ENCODE peak calls at places on chromosomes 11 and 22, in eight cellular contexts. M, F, L, E, J, S, I and R are unnamed samples.

GRCh38 chr11:16605971-16606783 is 132.3 kb upstream of the C11orf58 start:
- DNase-seq in M (peak), F (peak), L (peak), E (peak), J (peak), S (peak), I (peak), R (peak)

GRCh38 chr11:34449013-34449412 is 10.3 kb downstream of the CAT start:
- DNase-seq in M (no peak), F (peak), L (no peak), E (no peak), J (no peak), S (peak), I (no peak), R (no peak)

GRCh38 chr11:57240757-57241156 is 3.7 kb upstream of the APLNR start:
- DNase-seq in M (no peak), F (no peak), L (no peak), E (no peak), J (no peak), S (no peak), I (no peak), R (no peak)

GRCh38 chr11:11450744-11451362 is 97.8 kb upstream of the CSNK2A3 start:
- DNase-seq in M (no peak), F (peak), L (no peak), E (no peak), J (no peak), S (no peak), I (peak), R (no peak)

GRCh38 chr11:63915961-63916836 is 765 bp downstream of the RCOR2 start:
- DNase-seq in M (peak), F (no peak), L (peak), E (peak), J (peak), S (peak), I (peak), R (peak)

GRCh38 chr11:67666303-67666645 is 8.1 kb downstream of the ALDH3B2 start:
- DNase-seq in M (no peak), F (no peak), L (no peak), E (no peak), J (no peak), S (no peak), I (no peak), R (no peak)

GRCh38 chr22:22752556-22753477 is 108.4 kb downstream of the GGTLC2 start:
- DNase-seq in M (no peak), F (peak), L (no peak), E (no peak), J (no peak), S (no peak), I (peak), R (no peak)

GRCh38 chr11:33476945-33477584 is 219.9 kb downstream of the HIPK3 start:
- DNase-seq in M (no peak), F (peak), L (no peak), E (no peak), J (no peak), S (no peak), I (no peak), R (no peak)

GRCh38 chr11:14768789-14769188 is 123.2 kb downstream of the CYP2R1 start:
- DNase-seq in M (no peak), F (no peak), L (no peak), E (no peak), J (no peak), S (no peak), I (no peak), R (no peak)

GRCh38 chr22:47344414-47344813 is 582.0 kb downstream of the TBC1D22A start:
- DNase-seq in M (no peak), F (no peak), L (no peak), E (no peak), J (no peak), S (no peak), I (no peak), R (no peak)

GRCh38 chr11:6755303-6755952 is 16.3 kb downstream of the OR2AG2 start:
- DNase-seq in M (no peak), F (peak), L (no peak), E (no peak), J (no peak), S (peak), I (peak), R (peak)

GRCh38 chr22:23774922-23775436 is 2.3 kb downstream of the MMP11 start:
- DNase-seq in M (no peak), F (no peak), L (no peak), E (no peak), J (no peak), S (no peak), I (peak), R (no peak)

GRCh38 chr11:3849297-3849874 is 6.1 kb upstream of the STIM1 start:
- DNase-seq in M (no peak), F (peak), L (no peak), E (no peak), J (peak), S (no peak), I (peak), R (peak)

GRCh38 chr11:64415286-64415685 is 56.3 kb downstream of the RPS6KA4 start:
- DNase-seq in M (no peak), F (no peak), L (no peak), E (no peak), J (no peak), S (no peak), I (no peak), R (no peak)

GRCh38 chr22:26835929-26836528 is 178.6 kb downstream of the MIAT start:
- DNase-seq in M (no peak), F (peak), L (peak), E (peak), J (peak), S (peak), I (peak), R (peak)

GRCh38 chr11:36750349-36750748 is 152.3 kb upstream of the RAG2 start:
- DNase-seq in M (no peak), F (no peak), L (no peak), E (no peak), J (no peak), S (no peak), I (no peak), R (no peak)

GRCh38 chr11:36743039-36743438 is 145.0 kb upstream of the RAG2 start:
- DNase-seq in M (no peak), F (no peak), L (no peak), E (no peak), J (no peak), S (peak), I (no peak), R (no peak)

GRCh38 chr11:36744375-36745168 is 146.5 kb upstream of the RAG2 start:
- DNase-seq in M (peak), F (peak), L (peak), E (peak), J (peak), S (peak), I (peak), R (peak)

GRCh38 chr11:36748856-36749255 is 150.8 kb upstream of the RAG2 start:
- DNase-seq in M (no peak), F (no peak), L (no peak), E (no peak), J (no peak), S (no peak), I (no peak), R (no peak)

GRCh38 chr11:36746886-36747710 is 149.1 kb upstream of the RAG2 start:
- DNase-seq in M (peak), F (peak), L (peak), E (peak), J (peak), S (peak), I (peak), R (peak)
- TF ChIP-seq CTCF in M (peak), F (peak), L (peak), E (peak), J (peak), S (peak), I (peak), R (peak)

GRCh38 chr22:37492428-37493344 is 6.5 kb upstream of the MFNG start:
- DNase-seq in M (no peak), F (peak), L (peak), E (no peak), J (peak), S (peak), I (peak), R (peak)
- TF ChIP-seq CTCF in M (peak), F (peak), L (no peak), E (no peak), J (peak), S (peak), I (peak), R (peak)

GRCh38 chr11:115528217-115528616 is 24.0 kb upstream of the CADM1 start:
- DNase-seq in M (no peak), F (no peak), L (no peak), E (no peak), J (no peak), S (no peak), I (no peak), R (no peak)
- TF ChIP-seq CTCF in M (peak), F (no peak), L (no peak), E (no peak), J (no peak), S (no peak), I (no peak), R (no peak)

GRCh38 chr11:117822031-117822521 is 2.5 kb downstream of the FXYD2 start:
- DNase-seq in M (peak), F (no peak), L (peak), E (peak), J (peak), S (no peak), I (no peak), R (peak)
- TF ChIP-seq CTCF in M (peak), F (peak), L (peak), E (no peak), J (peak), S (peak), I (peak), R (peak)

DNA sequence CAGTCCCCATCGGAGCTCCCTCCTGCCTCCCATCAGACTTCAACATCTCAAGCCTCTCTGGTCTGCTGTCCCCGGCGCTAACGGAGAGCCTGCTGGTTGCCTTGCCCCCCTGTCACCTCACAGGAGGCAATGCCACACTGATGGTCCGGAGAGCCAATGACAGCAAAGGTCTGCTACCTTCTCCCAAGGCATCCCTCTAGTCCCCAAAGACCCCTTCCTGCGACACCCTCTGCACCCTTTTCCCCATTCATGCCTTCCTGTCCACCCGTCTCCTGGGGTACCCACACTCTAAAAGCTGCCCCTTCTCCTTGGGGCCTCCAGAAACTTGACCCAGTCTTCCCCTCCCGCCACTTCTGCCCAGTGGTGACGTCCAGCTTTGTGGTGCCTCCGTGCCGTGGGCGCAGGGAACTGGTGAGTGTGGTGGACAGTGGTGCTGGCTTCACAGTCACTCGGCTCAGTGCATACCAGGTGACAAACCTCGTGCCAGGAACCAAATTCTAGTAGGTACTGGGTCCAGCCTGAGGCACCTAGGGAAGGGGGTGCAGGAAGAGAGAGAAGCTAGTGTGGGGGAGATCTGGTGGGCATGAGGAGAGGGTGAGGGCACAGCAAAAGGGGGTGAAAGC is 860 bp downstream of the UPK2 start:
- DNase-seq in M (no peak), F (no peak), L (no peak), E (no peak), J (no peak), S (no peak), I (no peak), R (no peak)
- TF ChIP-seq CTCF in M (no peak), F (no peak), L (no peak), E (no peak), J (no peak), S (no peak), I (no peak), R (no peak)